ENCODE peak calls at places on chromosomes 7 and 10, in four cellular contexts. One of them, this sample, is unnamed.

GRCh38 chr7:34727464-34727995 is 69.5 kb downstream of the NPSR1 start:
- DNase-seq in IMR-90: no peak
- DNase-seq in body of pancreas: no peak
- DNase-seq in A549: no peak
- DNase-seq in this sample: no peak

GRCh38 chr10:114632869-114633715 is 25.0 kb downstream of the ABLIM1 start:
- DNase-seq in IMR-90: peak; percentile 94
- DNase-seq in body of pancreas: no peak
- DNase-seq in A549: peak; percentile 70
- DNase-seq in this sample: no peak

GRCh38 chr7:48832303-48832845 is 92.0 kb upstream of the CDC14C start:
- DNase-seq in IMR-90: no peak
- DNase-seq in body of pancreas: no peak
- DNase-seq in A549: no peak
- DNase-seq in this sample: no peak

GRCh38 chr7:32588657-32589056 is 93.4 kb downstream of the AVL9 start:
- DNase-seq in IMR-90: peak; percentile 73
- DNase-seq in body of pancreas: no peak
- DNase-seq in A549: peak; percentile 35
- DNase-seq in this sample: no peak

GRCh38 chr7:70659263-70659662 is 472.7 kb upstream of the GALNT17 start:
- DNase-seq in IMR-90: no peak
- DNase-seq in body of pancreas: no peak
- DNase-seq in A549: no peak
- DNase-seq in this sample: peak; percentile 58

GRCh38 chr7:71752171-71752935 is 620.4 kb downstream of the GALNT17 start:
- DNase-seq in IMR-90: no peak
- DNase-seq in body of pancreas: peak; percentile 63
- DNase-seq in A549: peak; percentile 12
- DNase-seq in this sample: peak; percentile 82

GRCh38 chr10:24249829-24250415 is 41.0 kb downstream of the KIAA1217 start:
- DNase-seq in IMR-90: no peak
- DNase-seq in body of pancreas: no peak
- DNase-seq in A549: no peak
- DNase-seq in this sample: no peak

GRCh38 chr7:74006451-74007259 is 21.3 kb upstream of the ELN start:
- DNase-seq in IMR-90: no peak
- DNase-seq in body of pancreas: no peak
- DNase-seq in A549: no peak
- DNase-seq in this sample: no peak

GRCh38 chr10:89079991-89080390 is 89.4 kb downstream of the FAS start:
- DNase-seq in IMR-90: no peak
- DNase-seq in body of pancreas: no peak
- DNase-seq in A549: no peak
- DNase-seq in this sample: no peak

GRCh38 chr7:116661741-116662329 is 10.2 kb upstream of the MET start:
- DNase-seq in IMR-90: no peak
- DNase-seq in body of pancreas: no peak
- DNase-seq in A549: no peak
- DNase-seq in this sample: no peak

GRCh38 chr7:129212126-129212525 is 12.7 kb upstream of the AHCYL2 start:
- DNase-seq in IMR-90: no peak
- DNase-seq in body of pancreas: no peak
- DNase-seq in A549: no peak
- DNase-seq in this sample: no peak

GRCh38 chr10:105586451-105587098 is 945.5 kb downstream of the SORCS3 start:
- DNase-seq in IMR-90: peak; percentile 41
- DNase-seq in body of pancreas: no peak
- DNase-seq in A549: no peak
- DNase-seq in this sample: no peak

GRCh38 chr7:20450473-20450872 is 119.8 kb downstream of the ITGB8 start:
- DNase-seq in IMR-90: no peak
- DNase-seq in body of pancreas: no peak
- DNase-seq in A549: no peak
- DNase-seq in this sample: no peak

GRCh38 chr7:129343099-129343700 is 91.0 kb upstream of the STRIP2 start:
- DNase-seq in IMR-90: peak; percentile 75
- DNase-seq in body of pancreas: no peak
- DNase-seq in A549: peak; percentile 57
- DNase-seq in this sample: no peak

GRCh38 chr7:143384741-143385631 is 3.8 kb downstream of the ZYX start:
- DNase-seq in IMR-90: no peak
- DNase-seq in body of pancreas: no peak
- DNase-seq in A549: no peak
- DNase-seq in this sample: no peak

GRCh38 chr7:66140924-66141323 is 26.3 kb downstream of the CRCP start:
- DNase-seq in IMR-90: peak; percentile 84
- DNase-seq in body of pancreas: peak; percentile 67
- DNase-seq in A549: peak; percentile 51
- DNase-seq in this sample: no peak

GRCh38 chr7:92260248-92260781 is 14.5 kb downstream of the ANKIB1 start:
- DNase-seq in IMR-90: peak; percentile 29
- DNase-seq in body of pancreas: no peak
- DNase-seq in A549: peak; percentile 7
- DNase-seq in this sample: no peak

GRCh38 chr7:21355406-21355874 is 72.4 kb upstream of the SP4 start:
- DNase-seq in IMR-90: no peak
- DNase-seq in body of pancreas: no peak
- DNase-seq in A549: no peak
- DNase-seq in this sample: no peak

GRCh38 chr7:82805527-82805960 is 357.1 kb downstream of the PCLO start:
- DNase-seq in IMR-90: peak; percentile 95
- DNase-seq in body of pancreas: no peak
- DNase-seq in A549: peak; percentile 71
- DNase-seq in this sample: no peak

GRCh38 chr7:91228327-91228726 is 35.9 kb upstream of the FZD1 start:
- DNase-seq in IMR-90: peak; percentile 68
- DNase-seq in body of pancreas: no peak
- DNase-seq in A549: no peak
- DNase-seq in this sample: no peak

GRCh38 chr7:133763241-133763640 is 363.9 kb upstream of the LRGUK start:
- DNase-seq in IMR-90: no peak
- DNase-seq in body of pancreas: no peak
- DNase-seq in A549: no peak
- DNase-seq in this sample: no peak

GRCh38 chr10:121154846-121155245 is 303.7 kb downstream of the WDR11 start:
- DNase-seq in IMR-90: no peak
- DNase-seq in body of pancreas: no peak
- DNase-seq in A549: no peak
- DNase-seq in this sample: no peak

GRCh38 chr7:51589111-51589510 is 272.5 kb upstream of the COBL start:
- DNase-seq in IMR-90: no peak
- DNase-seq in body of pancreas: no peak
- DNase-seq in A549: no peak
- DNase-seq in this sample: no peak

GRCh38 chr10:71710519-71710918 is 9.1 kb downstream of the C10orf105 start:
- DNase-seq in IMR-90: no peak
- DNase-seq in body of pancreas: no peak
- DNase-seq in A549: no peak
- DNase-seq in this sample: no peak

GRCh38 chr7:83677180-83677866 is 28.4 kb upstream of the SEMA3E start:
- DNase-seq in IMR-90: peak; percentile 94
- DNase-seq in body of pancreas: no peak
- DNase-seq in A549: peak; percentile 70
- DNase-seq in this sample: no peak

GRCh38 chr10:59808896-59809643 is 55.8 kb upstream of the MRLN start:
- DNase-seq in IMR-90: peak; percentile 37
- DNase-seq in body of pancreas: peak; percentile 75
- DNase-seq in A549: peak; percentile 66
- DNase-seq in this sample: peak; percentile 88

GRCh38 chr10:103763374-103764202 is 91.8 kb downstream of the SH3PXD2A start:
- DNase-seq in IMR-90: peak; percentile 46
- DNase-seq in body of pancreas: no peak
- DNase-seq in A549: no peak
- DNase-seq in this sample: no peak

GRCh38 chr7:155644971-155645509 is 579 bp downstream of the RBM33 start:
- DNase-seq in IMR-90: no peak
- DNase-seq in body of pancreas: peak; percentile 37
- DNase-seq in A549: peak; percentile 57
- DNase-seq in this sample: peak; percentile 83

GRCh38 chr7:101814081-101814995 is 3.1 kb upstream of the CUX1 start:
- DNase-seq in IMR-90: peak; percentile 44
- DNase-seq in body of pancreas: peak; percentile 67
- DNase-seq in A549: peak; percentile 70
- DNase-seq in this sample: peak; percentile 93

GRCh38 chr7:150973571-150974451 is 4.3 kb downstream of the KCNH2 start:
- DNase-seq in IMR-90: no peak
- DNase-seq in body of pancreas: no peak
- DNase-seq in A549: no peak
- DNase-seq in this sample: peak; percentile 85

GRCh38 chr7:118214051-118214832 is 10.3 kb upstream of the ANKRD7 start:
- DNase-seq in IMR-90: peak; percentile 70
- DNase-seq in body of pancreas: peak; percentile 72
- DNase-seq in A549: peak; percentile 80
- DNase-seq in this sample: peak; percentile 90

GRCh38 chr10:71239131-71239915 is 27.0 kb downstream of the UNC5B start:
- DNase-seq in IMR-90: no peak
- DNase-seq in body of pancreas: no peak
- DNase-seq in A549: no peak
- DNase-seq in this sample: no peak

GRCh38 chr10:78991187-78991586 is 77.6 kb upstream of the ZMIZ1 start:
- DNase-seq in IMR-90: peak; percentile 46
- DNase-seq in body of pancreas: no peak
- DNase-seq in A549: no peak
- DNase-seq in this sample: no peak

GRCh38 chr10:46283217-46283944 is 3.4 kb upstream of the ANTXRL start:
- DNase-seq in IMR-90: no peak
- DNase-seq in body of pancreas: no peak
- DNase-seq in A549: no peak
- DNase-seq in this sample: no peak

GRCh38 chr7:33805630-33806233 is 99.6 kb upstream of the BMPER start:
- DNase-seq in IMR-90: peak; percentile 64
- DNase-seq in body of pancreas: no peak
- DNase-seq in A549: no peak
- DNase-seq in this sample: no peak

GRCh38 chr7:3289996-3290395 is 11.1 kb upstream of the SDK1 start:
- DNase-seq in IMR-90: peak; percentile 56
- DNase-seq in body of pancreas: no peak
- DNase-seq in A549: no peak
- DNase-seq in this sample: no peak

DNA sequence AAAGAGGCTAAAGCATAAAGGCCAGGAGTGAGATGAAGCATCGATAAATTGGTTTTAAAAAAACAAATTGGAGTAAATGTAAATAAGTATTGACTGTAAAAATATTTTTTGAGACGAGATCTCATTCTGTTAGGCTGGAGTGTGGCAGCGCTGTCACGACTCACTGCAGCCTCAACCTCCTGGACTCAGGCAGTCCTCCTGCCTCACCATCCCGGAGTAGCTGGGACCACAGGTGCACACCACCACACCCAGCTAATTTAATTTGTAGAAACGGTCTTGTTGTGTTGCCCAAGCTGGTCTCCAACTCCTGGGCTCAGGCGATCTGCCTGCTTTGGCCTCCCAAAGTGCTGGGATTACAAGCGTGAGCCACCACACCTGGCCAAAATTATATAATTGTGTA is 17.8 kb downstream of the HNRNPA2B1 start:
- DNase-seq in IMR-90: no peak
- DNase-seq in body of pancreas: no peak
- DNase-seq in A549: no peak
- DNase-seq in this sample: peak; percentile 67
- TF ChIP-seq POLR2A in IMR-90: no peak
- TF ChIP-seq POLR2A in body of pancreas: no peak
- TF ChIP-seq POLR2A in A549: no peak
- TF ChIP-seq POLR2A in this sample: no peak

DNA sequence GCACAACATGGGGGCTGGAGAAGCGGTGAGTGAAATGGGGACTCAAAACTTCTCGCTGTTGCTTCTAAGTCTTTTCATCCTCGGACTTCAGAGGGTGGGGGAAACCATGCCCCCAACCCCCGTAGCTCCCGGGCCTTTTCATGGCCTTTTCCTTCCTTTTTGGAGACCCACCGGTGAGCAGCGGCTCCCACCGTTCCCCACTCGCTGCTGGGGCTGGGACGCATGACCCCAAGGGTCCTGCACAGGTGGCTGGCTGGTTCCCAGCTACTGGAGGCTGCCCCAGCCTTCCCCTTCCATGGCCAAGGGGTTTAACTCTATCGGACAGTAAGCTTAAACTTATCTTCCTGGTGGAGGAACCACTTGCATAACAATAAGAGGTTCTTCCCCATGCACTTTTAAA is 194.3 kb upstream of the FERD3L start:
- DNase-seq in IMR-90: no peak
- DNase-seq in body of pancreas: no peak
- DNase-seq in A549: no peak
- DNase-seq in this sample: no peak
- H3K4me3 ChIP-seq in IMR-90: no peak overlapping the region
- H3K4me3 ChIP-seq in body of pancreas: no peak overlapping the region
- H3K4me3 ChIP-seq in A549: no peak overlapping the region
- H3K4me3 ChIP-seq in this sample: no peak overlapping the region

GRCh38 chr7:153400735-153401593 is 641.4 kb downstream of the ACTR3B start:
- DNase-seq in IMR-90: no peak
- DNase-seq in body of pancreas: no peak
- DNase-seq in A549: no peak
- DNase-seq in this sample: no peak
- TF ChIP-seq POLR2A in IMR-90: no peak
- TF ChIP-seq POLR2A in body of pancreas: no peak
- TF ChIP-seq POLR2A in A549: no peak
- TF ChIP-seq POLR2A in this sample: no peak

GRCh38 chr10:80421369-80422220 is 13.2 kb downstream of the PRXL2A start:
- DNase-seq in IMR-90: no peak
- DNase-seq in body of pancreas: no peak
- DNase-seq in A549: no peak
- DNase-seq in this sample: no peak
- H3K4me3 ChIP-seq in IMR-90: no peak overlapping the region
- H3K4me3 ChIP-seq in body of pancreas: no peak overlapping the region
- H3K4me3 ChIP-seq in A549: no peak overlapping the region
- H3K4me3 ChIP-seq in this sample: no peak overlapping the region

GRCh38 chr10:62079885-62080559 is 178.5 kb downstream of the ARID5B start:
- DNase-seq in IMR-90: no peak
- DNase-seq in body of pancreas: no peak
- DNase-seq in A549: no peak
- DNase-seq in this sample: no peak
- TF ChIP-seq POLR2A in IMR-90: no peak
- TF ChIP-seq POLR2A in body of pancreas: no peak
- TF ChIP-seq POLR2A in A549: no peak
- TF ChIP-seq POLR2A in this sample: no peak

DNA sequence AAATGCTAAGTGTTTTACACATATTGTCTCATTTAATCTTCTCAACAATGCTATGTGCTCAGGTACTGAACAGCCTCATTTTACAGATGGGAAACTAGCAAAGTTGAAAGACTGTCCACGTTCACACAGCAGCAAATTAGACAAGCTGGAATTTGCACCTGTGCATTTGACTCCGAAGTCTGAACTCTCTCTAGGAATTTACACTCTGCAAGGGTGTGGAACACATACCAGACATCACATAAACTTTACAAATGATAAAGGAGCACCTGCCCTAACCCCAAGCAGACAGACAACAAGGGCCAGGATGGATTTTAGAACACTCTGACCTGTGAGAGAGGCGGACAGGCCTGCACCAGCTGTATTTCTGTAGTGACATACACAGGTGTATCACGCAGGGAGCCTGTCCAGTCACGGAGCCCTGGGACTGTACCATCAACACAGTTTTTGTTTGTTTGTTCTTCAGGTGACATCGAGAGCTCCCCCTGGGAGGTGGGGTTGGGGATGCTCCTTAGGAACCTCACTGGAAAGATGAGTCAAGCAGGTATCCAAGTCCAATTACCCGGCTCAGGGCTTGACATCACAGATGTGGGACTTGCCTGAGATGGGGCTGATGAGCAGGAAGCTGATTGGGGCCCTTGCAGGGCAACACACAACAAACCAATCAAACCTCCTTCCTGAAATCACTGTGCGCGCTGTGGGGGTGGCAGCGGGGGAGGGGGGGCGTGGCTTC is 31.0 kb downstream of the MKI67 start:
- DNase-seq in IMR-90: no peak
- DNase-seq in body of pancreas: no peak
- DNase-seq in A549: peak; percentile 18
- DNase-seq in this sample: no peak
- H3K4me3 ChIP-seq in IMR-90: no peak overlapping the region
- H3K4me3 ChIP-seq in body of pancreas: no peak overlapping the region
- H3K4me3 ChIP-seq in A549: no peak overlapping the region
- H3K4me3 ChIP-seq in this sample: no peak overlapping the region

This sample was measured in spleen.